ENCODE peak calls at places on chromosomes 12 and 14, in four cellular contexts. R, U, J and Q are unnamed samples.
A peak's percentile ranks its signal among the peaks of the same experiment; 100 is the strongest.

GRCh38 chr14:68791078-68791983 is 1.5 kb downstream of the ZFP36L1 start:
- DNase-seq in R (peak; percentile 76), U (no peak), J (no peak), Q (peak; percentile 69)

GRCh38 chr14:70821916-70822705 is 12.8 kb upstream of the MAP3K9 start:
- DNase-seq in R (peak; percentile 84), U (peak; percentile 68), J (peak; percentile 77), Q (peak; percentile 87)

GRCh38 chr14:81172353-81172752 is 48.4 kb downstream of the GTF2A1 start:
- DNase-seq in R (no peak), U (no peak), J (no peak), Q (peak; percentile 32)

GRCh38 chr12:42641231-42641630 is 51.7 kb upstream of the PRICKLE1 start:
- DNase-seq in R (no peak), U (no peak), J (peak; percentile 9), Q (peak; percentile 62)

GRCh38 chr12:92421701-92422100 is 276.1 kb upstream of the BTG1 start:
- DNase-seq in R (no peak), U (no peak), J (peak; percentile 18), Q (peak; percentile 47)

GRCh38 chr12:116498471-116498870 is 60.7 kb upstream of the MAP1LC3B2 start:
- DNase-seq in R (no peak), U (no peak), J (no peak), Q (peak; percentile 79)

GRCh38 chr12:12845794-12846243 is 32.7 kb downstream of the DDX47 start:
- DNase-seq in R (no peak), U (no peak), J (no peak), Q (no peak)

GRCh38 chr14:63438065-63438757 is 105.0 kb downstream of the PPP2R5E start:
- DNase-seq in R (no peak), U (peak; percentile 46), J (peak; percentile 58), Q (peak; percentile 94)

GRCh38 chr14:33483110-33483509 is 467.8 kb downstream of the EGLN3 start:
- DNase-seq in R (no peak), U (no peak), J (no peak), Q (no peak)

GRCh38 chr12:14239350-14239934 is 126.0 kb upstream of the ATF7IP start:
- DNase-seq in R (no peak), U (peak; percentile 31), J (peak; percentile 68), Q (peak; percentile 53)

GRCh38 chr14:20499108-20499507 is 6.2 kb upstream of the RNASE10 start:
- DNase-seq in R (no peak), U (no peak), J (no peak), Q (no peak)

GRCh38 chr12:117037296-117038022 is 61.8 kb downstream of the TESC start:
- DNase-seq in R (no peak), U (no peak), J (peak; percentile 32), Q (no peak)

GRCh38 chr12:113996026-113996425 is 29.9 kb upstream of the RBM19 start:
- DNase-seq in R (peak; percentile 62), U (no peak), J (no peak), Q (no peak)

GRCh38 chr12:52235822-52236291 is 2.8 kb downstream of the KRT7 start:
- DNase-seq in R (no peak), U (no peak), J (peak; percentile 73), Q (no peak)

GRCh38 chr14:99537399-99537798 is 56.2 kb downstream of the CCNK start:
- DNase-seq in R (peak; percentile 43), U (no peak), J (peak; percentile 89), Q (peak; percentile 89)

GRCh38 chr12:123983822-123984485 is 10.9 kb downstream of the ZNF664 start:
- DNase-seq in R (peak; percentile 81), U (peak; percentile 44), J (peak; percentile 83), Q (peak; percentile 85)

GRCh38 chr12:72141381-72141780 is 130.8 kb upstream of the TRHDE start:
- DNase-seq in R (no peak), U (no peak), J (no peak), Q (peak; percentile 4)

GRCh38 chr12:92597997-92598396 is 104.8 kb upstream of the PLEKHG7 start:
- DNase-seq in R (no peak), U (no peak), J (no peak), Q (peak; percentile 84)

GRCh38 chr14:59890676-59891075 is 20.1 kb upstream of the RTN1 start:
- DNase-seq in R (no peak), U (no peak), J (no peak), Q (no peak)

GRCh38 chr14:22118894-22119477 is 445.4 kb upstream of the OR4E1 start:
- DNase-seq in R (no peak), U (no peak), J (no peak), Q (no peak)

GRCh38 chr12:75738486-75738885 is 227.1 kb upstream of the KRR1 start:
- DNase-seq in R (no peak), U (no peak), J (no peak), Q (peak; percentile 51)

GRCh38 chr14:60647081-60647836 is 2.0 kb downstream of the SIX1 start:
- DNase-seq in R (peak; percentile 80), U (no peak), J (peak; percentile 14), Q (peak; percentile 91)

GRCh38 chr14:102805941-102806340 is 28.7 kb downstream of the TRAF3 start:
- DNase-seq in R (no peak), U (no peak), J (no peak), Q (no peak)

GRCh38 chr12:851913-852312 is 97.6 kb downstream of the RAD52 start:
- DNase-seq in R (no peak), U (no peak), J (peak; percentile 17), Q (peak; percentile 90)

GRCh38 chr14:32900602-32901001 is 38.1 kb upstream of the NPAS3 start:
- DNase-seq in R (no peak), U (no peak), J (no peak), Q (peak; percentile 7)

GRCh38 chr12:122643207-122643805 is 59.9 kb downstream of the HCAR2 start:
- DNase-seq in R (peak; percentile 52), U (no peak), J (no peak), Q (no peak)
- H2AFZ ChIP-seq in R (no peak overlapping the region), U (no peak overlapping the region), J (peak overlapping the region; percentile 26), Q (no peak overlapping the region)

GRCh38 chr12:4909734-4910501 is at the start of gene KCNA1:
- DNase-seq in R (peak; percentile 68), U (no peak), J (peak; percentile 21), Q (peak; percentile 42)

GRCh38 chr12:4908694-4909396 is 860 bp upstream of the KCNA1 start:
- DNase-seq in R (peak; percentile 97), U (no peak), J (peak; percentile 36), Q (peak; percentile 12)

GRCh38 chr12:4909397-4909733 is 340 bp upstream of the KCNA1 start:
- DNase-seq in R (peak; percentile 58), U (no peak), J (peak; percentile 12), Q (peak; percentile 4)

GRCh38 chr12:4911316-4911994 is 1.8 kb downstream of the KCNA1 start:
- DNase-seq in R (no peak), U (no peak), J (no peak), Q (no peak)

DNA sequence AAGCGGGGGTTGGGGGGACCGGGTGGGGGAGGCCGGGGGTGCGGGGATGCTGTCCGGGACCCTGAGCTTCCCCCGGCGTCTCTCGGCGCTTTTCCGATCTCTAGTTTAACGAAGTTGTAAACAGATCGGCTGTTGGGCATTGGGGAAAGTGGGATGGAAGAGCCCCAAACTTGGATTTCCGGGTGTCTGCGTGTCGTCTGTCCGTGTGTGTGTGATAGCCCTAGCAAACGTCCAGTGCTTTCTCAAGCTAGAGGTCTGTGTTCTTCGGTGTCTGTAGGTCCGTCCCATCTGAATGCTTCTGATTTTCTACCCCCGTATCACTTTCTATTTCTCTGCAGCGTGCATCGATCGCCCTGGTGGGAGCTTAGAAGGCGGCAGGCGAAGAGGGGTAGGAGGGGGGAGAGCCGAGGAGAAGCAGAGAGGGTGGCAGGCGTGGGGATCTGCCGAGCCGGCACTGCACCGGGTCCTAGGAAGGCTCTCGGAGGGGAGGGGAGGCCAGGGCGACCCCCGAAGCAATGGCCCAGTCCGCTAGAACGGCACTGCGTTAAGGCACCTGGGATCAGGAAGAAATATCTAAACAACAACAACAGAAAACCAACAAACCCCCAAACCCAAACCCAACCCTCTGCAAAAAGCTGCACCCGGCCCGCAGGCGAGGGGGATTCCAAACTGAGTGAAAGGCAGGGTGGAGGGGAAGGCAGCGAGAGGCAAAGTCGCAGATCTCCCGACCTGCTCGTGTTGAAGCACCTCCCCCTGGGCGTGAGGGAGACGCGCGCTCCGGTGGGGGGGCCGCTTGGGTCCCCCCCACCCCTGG is 1.0 kb downstream of the KCNA1 start:
- DNase-seq in R (peak; percentile 20), U (no peak), J (no peak), Q (peak; percentile 26)
- TF ChIP-seq EZH2 in R (peak; percentile 86), U (no peak), J (no peak), Q (peak; percentile 71)

GRCh38 chr12:50612882-50613281 is 108.1 kb downstream of the DIP2B start:
- DNase-seq in R (no peak), U (no peak), J (no peak), Q (no peak)

GRCh38 chr12:50615534-50616296 is 110.9 kb downstream of the DIP2B start:
- DNase-seq in R (no peak), U (no peak), J (no peak), Q (peak; percentile 60)

GRCh38 chr12:50611021-50611420 is 106.2 kb downstream of the DIP2B start:
- DNase-seq in R (no peak), U (no peak), J (no peak), Q (no peak)

GRCh38 chr12:50614167-50614762 is 109.5 kb downstream of the DIP2B start:
- DNase-seq in R (no peak), U (no peak), J (no peak), Q (peak; percentile 56)

GRCh38 chr12:50613463-50613862 is 108.7 kb downstream of the DIP2B start:
- DNase-seq in R (no peak), U (no peak), J (no peak), Q (no peak)
- H3K4me2 ChIP-seq in R (no peak overlapping the region), U (no peak overlapping the region), J (no peak overlapping the region), Q (peak overlapping the region; percentile 11)

DNA sequence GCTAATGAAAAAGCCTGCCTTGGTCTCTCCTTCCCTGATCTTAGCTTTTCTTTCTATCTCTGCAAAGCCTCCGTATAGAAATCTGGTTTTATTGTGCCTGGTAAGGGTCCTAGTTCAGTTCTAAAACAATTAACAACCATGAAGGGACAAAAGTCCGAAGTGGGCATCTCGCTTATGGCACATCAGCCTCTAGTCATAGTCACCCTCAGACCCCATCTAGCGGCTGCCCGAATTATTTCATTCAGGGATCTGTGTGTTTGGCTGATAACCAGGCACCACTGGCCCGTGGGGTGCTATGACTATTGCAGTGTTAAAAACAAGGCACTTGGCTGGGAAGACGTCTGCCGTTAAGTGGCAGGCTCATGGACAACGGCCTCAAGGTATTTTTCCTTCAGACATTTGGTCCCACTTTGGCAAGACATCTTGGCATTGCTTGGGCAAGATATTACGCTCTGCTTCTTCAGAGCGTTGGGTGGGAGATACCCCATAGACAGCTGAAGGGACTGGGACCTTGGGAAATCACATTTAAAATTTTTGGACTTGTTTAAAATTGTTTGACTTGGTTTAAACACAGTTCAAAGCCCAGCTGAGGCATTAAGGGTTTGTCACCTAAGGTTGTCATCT is 87.1 kb downstream of the SINHCAF start:
- DNase-seq in R (peak; percentile 76), U (peak; percentile 63), J (peak; percentile 81), Q (peak; percentile 81)
- H2AFZ ChIP-seq in R (peak overlapping the region; percentile 82), U (no peak overlapping the region), J (no peak overlapping the region), Q (peak overlapping the region; percentile 74)

GRCh38 chr12:54018608-54018984 is 9.6 kb upstream of the HOXC6 start:
- DNase-seq in R (no peak), U (no peak), J (no peak), Q (peak; percentile 76)
- TF ChIP-seq EZH2 in R (peak; percentile 70), U (no peak), J (no peak), Q (no peak)